ENCODE peak calls at places on chromosomes 7 and 10, in five cellular contexts. K is HCT116, L is H1, I is HepG2, A is K562. M is an unnamed sample.
A peak's percentile ranks its signal among the peaks of the same experiment; 100 is the strongest.

GRCh38 chr10:3668276-3668960 is 116.6 kb downstream of the KLF6 start:
- DNase-seq in A (peak; percentile 41), K (no peak), L (peak; percentile 59), I (peak; percentile 55), M (no peak)

GRCh38 chr10:34469446-34469845 is 345.6 kb downstream of the PARD3 start:
- DNase-seq in I (no peak), L (no peak), K (no peak), A (no peak), M (no peak)

GRCh38 chr10:59623100-59623822 is 86.4 kb downstream of the SLC16A9 start:
- DNase-seq in K (no peak), L (no peak), I (no peak), A (no peak), M (no peak)

GRCh38 chr7:107359520-107360316 is 110.1 kb upstream of the GPR22 start:
- DNase-seq in A (no peak), K (no peak), I (no peak), L (no peak), M (no peak)

GRCh38 chr10:112807013-112807412 is 143.0 kb upstream of the TCF7L2 start:
- DNase-seq in A (no peak), K (no peak), I (no peak), L (peak; percentile 23), M (no peak)

GRCh38 chr7:114862406-114862805 is 59.5 kb upstream of the MDFIC start:
- DNase-seq in I (no peak), L (no peak), K (no peak), A (no peak), M (no peak)

GRCh38 chr7:5525271-5526189 is 101.9 kb upstream of the TNRC18 start:
- DNase-seq in I (peak; percentile 39), A (no peak), L (no peak), K (peak; percentile 40), M (peak; percentile 63)

GRCh38 chr7:41599760-41600159 is 103.1 kb downstream of the INHBA start:
- DNase-seq in I (no peak), K (no peak), A (no peak), L (peak; percentile 92), M (no peak)

GRCh38 chr7:115995701-115996100 is 34.9 kb downstream of the TFEC start:
- DNase-seq in A (no peak), K (no peak), L (no peak), I (no peak), M (no peak)

GRCh38 chr7:50729962-50730361 is 52.7 kb downstream of the GRB10 start:
- DNase-seq in A (no peak), I (no peak), K (no peak), L (no peak), M (no peak)

GRCh38 chr7:152144557-152145245 is 119.2 kb downstream of the GALNT11 start:
- DNase-seq in I (no peak), A (no peak), K (no peak), L (no peak), M (no peak)

GRCh38 chr10:47451998-47452494 is 31.9 kb downstream of the ANXA8 start:
- DNase-seq in I (no peak), K (no peak), L (no peak), A (no peak), M (no peak)

GRCh38 chr7:149662591-149663095 is 110.7 kb downstream of the ZNF467 start:
- DNase-seq in A (peak; percentile 86), I (peak; percentile 75), K (peak; percentile 82), L (peak; percentile 96), M (peak; percentile 8)

GRCh38 chr10:88702848-88703597 is 3.0 kb upstream of the LIPK start:
- DNase-seq in L (no peak), I (peak; percentile 72), K (peak; percentile 89), A (no peak), M (no peak)

GRCh38 chr7:97298561-97298960 is 181.1 kb downstream of the SDHAF3 start:
- DNase-seq in A (no peak), I (no peak), K (no peak), L (no peak), M (no peak)

GRCh38 chr7:113076703-113077102 is 9.9 kb downstream of the GPR85 start:
- DNase-seq in A (no peak), I (no peak), L (no peak), K (no peak), M (no peak)

GRCh38 chr7:41912426-41912825 is 209.5 kb upstream of the INHBA start:
- DNase-seq in K (no peak), L (no peak), A (no peak), I (no peak), M (no peak)

GRCh38 chr10:60762554-60762953 is 15.7 kb upstream of the CDK1 start:
- DNase-seq in K (no peak), A (no peak), I (no peak), L (peak; percentile 57), M (no peak)

GRCh38 chr10:59622320-59622901 is 87.2 kb downstream of the SLC16A9 start:
- DNase-seq in A (peak; percentile 56), I (peak; percentile 41), K (peak; percentile 67), L (peak; percentile 63), M (no peak)

GRCh38 chr10:118943253-118943652 is 86.3 kb upstream of the NANOS1 start:
- DNase-seq in K (no peak), A (no peak), L (no peak), I (no peak), M (no peak)

GRCh38 chr7:28354601-28355062 is 57.7 kb upstream of the CREB5 start:
- DNase-seq in L (no peak), I (no peak), K (no peak), A (no peak), M (no peak)

GRCh38 chr10:22969704-22970103 is 41.9 kb downstream of the ARMC3 start:
- DNase-seq in I (no peak), L (no peak), K (no peak), A (no peak), M (no peak)

GRCh38 chr7:78786055-78786454 is 667.4 kb downstream of the MAGI2 start:
- DNase-seq in I (no peak), L (no peak), A (no peak), K (no peak), M (no peak)

GRCh38 chr7:155429651-155430050 is 28.3 kb upstream of the EN2 start:
- DNase-seq in I (no peak), A (no peak), L (no peak), K (no peak), M (no peak)

GRCh38 chr10:71076473-71077142 is 135.8 kb upstream of the UNC5B start:
- DNase-seq in L (peak; percentile 46), A (no peak), I (no peak), K (no peak), M (no peak)

GRCh38 chr7:14720792-14721191 is 181.8 kb downstream of the DGKB start:
- DNase-seq in A (no peak), L (no peak), I (no peak), K (no peak), M (no peak)

GRCh38 chr10:88232029-88232895 is 350.9 kb downstream of the RNLS start:
- DNase-seq in K (no peak), I (no peak), A (no peak), L (no peak), M (no peak)

GRCh38 chr7:44293561-44294324 is 31.7 kb downstream of the CAMK2B start:
- DNase-seq in I (no peak), A (no peak), K (no peak), L (peak; percentile 44), M (no peak)

GRCh38 chr10:127392351-127393235 is 156.5 kb upstream of the NPS start:
- DNase-seq in L (no peak), I (no peak), K (no peak), A (no peak), M (no peak)
- TF ChIP-seq SRF in L (no peak), I (no peak), K (no peak), A (no peak), M (no peak)

DNA sequence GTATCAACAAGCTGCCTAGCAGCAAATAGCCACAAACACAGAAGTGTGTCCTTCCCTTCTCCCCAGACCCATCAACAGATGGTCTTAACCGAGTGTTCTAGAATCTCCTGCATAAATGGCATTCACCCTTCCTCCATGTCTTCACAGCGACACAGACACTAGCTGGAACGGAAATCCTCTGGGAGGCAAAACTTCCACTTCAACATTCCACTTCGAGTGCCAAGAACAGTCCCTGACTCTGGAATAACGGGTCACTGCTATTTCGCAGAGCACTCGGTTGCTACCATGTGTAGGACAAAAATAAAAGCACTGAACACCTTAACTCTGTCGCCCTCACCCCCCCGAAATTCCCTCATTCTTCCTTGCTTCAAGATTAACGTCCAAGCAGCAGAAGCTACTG is 65.1 kb downstream of the SFMBT2 start:
- DNase-seq in A (no peak), L (no peak), K (no peak), I (no peak), M (no peak)
- TF ChIP-seq SRF in A (no peak), L (no peak), K (no peak), I (no peak), M (no peak)

GRCh38 chr10:85535926-85536325 is 830.7 kb downstream of the GRID1 start:
- DNase-seq in K (no peak), A (no peak), I (no peak), L (no peak), M (no peak)
- TF ChIP-seq SRF in K (no peak), A (no peak), I (no peak), L (no peak), M (no peak)

GRCh38 chr10:29949411-29950011 is 109.9 kb downstream of the JCAD start:
- DNase-seq in K (no peak), A (no peak), I (no peak), L (no peak), M (no peak)
- TF ChIP-seq SRF in K (no peak), A (no peak), I (no peak), L (no peak), M (no peak)

GRCh38 chr10:84845628-84846261 is 517.4 kb downstream of the CCSER2 start:
- DNase-seq in A (no peak), K (peak; percentile 23), I (peak; percentile 35), L (no peak), M (no peak)
- TF ChIP-seq SRF in A (no peak), K (no peak), I (no peak), L (no peak), M (no peak)

GRCh38 chr7:73909051-73909941 is 48.3 kb downstream of the TMEM270 start:
- DNase-seq in A (no peak), K (no peak), I (no peak), L (no peak), M (no peak)

GRCh38 chr7:73908123-73908611 is 47.2 kb downstream of the TMEM270 start:
- DNase-seq in K (no peak), A (no peak), L (no peak), I (no peak), M (no peak)

GRCh38 chr7:73907554-73908122 is 46.7 kb downstream of the TMEM270 start:
- DNase-seq in L (no peak), A (no peak), I (no peak), K (no peak), M (no peak)

GRCh38 chr7:73912223-73912622 is 51.3 kb downstream of the TMEM270 start:
- DNase-seq in I (no peak), A (no peak), L (no peak), K (no peak), M (no peak)

GRCh38 chr7:73909996-73910395 is 49.0 kb downstream of the TMEM270 start:
- DNase-seq in A (no peak), I (no peak), K (no peak), L (no peak), M (no peak)
- TF ChIP-seq SRF in A (no peak), I (no peak), K (no peak), L (no peak), M (no peak)

M was measured in GM12878.